ENCODE peak calls at places on chromosomes 6 and 20, in six cellular contexts. N is osteoblast, F is Peyer's patch, U is cardiac muscle cell, S is aorta, R is colonic mucosa. Y is an unnamed sample.

GRCh38 chr6:75791881-75792280 is 42.8 kb downstream of the MYO6 start:
- DNase-seq in N (no peak), F (no peak), U (no peak), S (no peak), R (no peak), Y (no peak)

GRCh38 chr6:44717431-44717830 is 329.9 kb downstream of the CDC5L start:
- DNase-seq in N (no peak), F (no peak), U (no peak), S (no peak), R (no peak), Y (no peak)

GRCh38 chr6:8875986-8876385 is 440.6 kb upstream of the SLC35B3 start:
- DNase-seq in N (no peak), F (no peak), U (no peak), S (no peak), R (no peak), Y (no peak)

GRCh38 chr6:158785036-158785435 is 34.1 kb downstream of the EZR start:
- DNase-seq in N (no peak), F (peak), U (no peak), S (no peak), R (no peak), Y (no peak)

GRCh38 chr6:84013931-84014330 is 19.6 kb upstream of the MRAP2 start:
- DNase-seq in N (no peak), F (no peak), U (no peak), S (no peak), R (no peak), Y (no peak)

GRCh38 chr6:135451617-135452190 is 45.8 kb downstream of the AHI1 start:
- DNase-seq in N (peak), F (no peak), U (peak), S (no peak), R (no peak), Y (peak)

GRCh38 chr6:146127447-146128215 is 98.8 kb downstream of the GRM1 start:
- DNase-seq in N (no peak), F (no peak), U (no peak), S (no peak), R (no peak), Y (no peak)

GRCh38 chr6:130129781-130130246 is 92.9 kb downstream of the SAMD3 start:
- DNase-seq in N (no peak), F (no peak), U (no peak), S (no peak), R (no peak), Y (no peak)

GRCh38 chr20:38450412-38450975 is 15.4 kb upstream of the SNHG17 start:
- DNase-seq in N (peak), F (no peak), U (no peak), S (peak), R (no peak), Y (no peak)

GRCh38 chr20:51661609-51662178 is 106.5 kb downstream of the ATP9A start:
- DNase-seq in N (peak), F (no peak), U (no peak), S (no peak), R (no peak), Y (no peak)

GRCh38 chr6:492816-493414 is 101.4 kb downstream of the IRF4 start:
- DNase-seq in N (no peak), F (no peak), U (no peak), S (no peak), R (no peak), Y (no peak)

GRCh38 chr6:108643184-108643583 is 82.5 kb downstream of the FOXO3 start:
- DNase-seq in N (no peak), F (no peak), U (no peak), S (no peak), R (no peak), Y (no peak)

GRCh38 chr20:17854307-17854903 is 114.2 kb downstream of the SNX5 start:
- DNase-seq in N (peak), F (peak), U (peak), S (peak), R (peak), Y (no peak)

GRCh38 chr20:38473353-38473795 is 731 bp downstream of the RALGAPB start:
- DNase-seq in N (no peak), F (no peak), U (peak), S (no peak), R (no peak), Y (no peak)

GRCh38 chr6:117399924-117400323 is 25.8 kb downstream of the ROS1 start:
- DNase-seq in N (peak), F (no peak), U (no peak), S (no peak), R (no peak), Y (no peak)

GRCh38 chr6:44250718-44251123 is 3.8 kb downstream of the HSP90AB1 start:
- DNase-seq in N (peak), F (no peak), U (no peak), S (no peak), R (no peak), Y (no peak)

GRCh38 chr20:39429716-39430115 is 467.6 kb downstream of the DHX35 start:
- DNase-seq in N (no peak), F (no peak), U (peak), S (no peak), R (no peak), Y (no peak)

GRCh38 chr20:47973519-47974233 is 188.4 kb upstream of the SULF2 start:
- DNase-seq in N (no peak), F (no peak), U (no peak), S (no peak), R (no peak), Y (no peak)

GRCh38 chr6:2971420-2972218 is at the start of gene SERPINB6:
- DNase-seq in N (peak), F (peak), U (peak), S (peak), R (peak), Y (no peak)

GRCh38 chr20:3679749-3680700 is 1.8 kb downstream of the ADAM33 start:
- DNase-seq in N (peak), F (peak), U (no peak), S (peak), R (peak), Y (no peak)

GRCh38 chr6:125363360-125364121 is 61.8 kb upstream of the HDDC2 start:
- DNase-seq in N (peak), F (peak), U (peak), S (peak), R (no peak), Y (no peak)

GRCh38 chr6:43308101-43308989 is at the start of gene CRIP3:
- DNase-seq in N (peak), F (peak), U (peak), S (peak), R (peak), Y (no peak)

GRCh38 chr20:18416478-18416877 is 50.4 kb downstream of the DZANK1 start:
- DNase-seq in N (no peak), F (no peak), U (no peak), S (no peak), R (no peak), Y (no peak)

GRCh38 chr6:154370545-154370944 is 13.9 kb upstream of the IPCEF1 start:
- DNase-seq in N (no peak), F (no peak), U (peak), S (no peak), R (no peak), Y (no peak)

GRCh38 chr6:115396112-115396906 is 664.4 kb downstream of the FRK start:
- DNase-seq in N (no peak), F (no peak), U (no peak), S (no peak), R (no peak), Y (no peak)

GRCh38 chr6:47248446-47248845 is 61.3 kb downstream of the TNFRSF21 start:
- DNase-seq in N (no peak), F (no peak), U (peak), S (no peak), R (no peak), Y (no peak)

GRCh38 chr20:48791014-48791413 is 36.8 kb downstream of the PREX1 start:
- DNase-seq in N (peak), F (no peak), U (no peak), S (no peak), R (no peak), Y (no peak)

GRCh38 chr20:17925300-17925939 is 43.2 kb downstream of the SNX5 start:
- DNase-seq in N (peak), F (peak), U (no peak), S (no peak), R (peak), Y (no peak)

DNA sequence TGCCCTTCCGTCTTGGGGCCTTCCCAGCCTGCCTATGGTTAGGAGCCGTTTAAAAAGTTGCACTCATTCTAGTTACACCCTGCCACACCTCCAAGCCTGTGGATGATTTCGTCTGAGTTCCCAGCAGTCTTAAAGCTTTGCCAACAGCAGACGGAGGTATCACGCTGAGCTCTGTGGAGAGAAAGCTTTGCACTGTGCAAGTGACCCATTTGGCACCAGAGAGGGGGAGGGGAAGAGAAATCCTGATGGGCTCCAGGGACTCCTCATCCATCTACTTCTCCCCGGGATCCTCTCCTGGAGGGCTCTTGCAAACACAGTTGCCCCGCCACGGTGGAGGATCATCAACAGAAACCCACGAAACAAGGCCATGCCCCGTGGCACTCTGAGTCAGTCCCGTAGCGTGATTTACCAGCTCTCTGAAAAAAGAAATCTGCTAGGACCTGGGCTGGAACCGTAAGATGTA is 98.8 kb upstream of the CITED2 start:
- DNase-seq in N (peak), F (no peak), U (no peak), S (no peak), R (no peak), Y (peak)
- H3K27ac ChIP-seq in N (no peak), F (peak), U (peak), S (peak), R (no peak), Y (peak)

GRCh38 chr20:53896041-53896440 is 174.4 kb downstream of the BCAS1 start:
- DNase-seq in N (no peak), F (no peak), U (no peak), S (no peak), R (no peak), Y (no peak)
- H3K27ac ChIP-seq in N (no peak), F (no peak), U (no peak), S (no peak), R (no peak), Y (no peak)

GRCh38 chr6:162852810-162853577 is 125.2 kb downstream of the PACRG start:
- DNase-seq in N (peak), F (no peak), U (peak), S (no peak), R (no peak), Y (no peak)

GRCh38 chr6:162857321-162857720 is 129.5 kb downstream of the PACRG start:
- DNase-seq in N (no peak), F (no peak), U (no peak), S (no peak), R (no peak), Y (no peak)

GRCh38 chr6:162854228-162854627 is 126.5 kb downstream of the PACRG start:
- DNase-seq in N (no peak), F (no peak), U (no peak), S (no peak), R (no peak), Y (no peak)

GRCh38 chr6:162854734-162855191 is 127.0 kb downstream of the PACRG start:
- DNase-seq in N (no peak), F (no peak), U (peak), S (no peak), R (no peak), Y (no peak)

DNA sequence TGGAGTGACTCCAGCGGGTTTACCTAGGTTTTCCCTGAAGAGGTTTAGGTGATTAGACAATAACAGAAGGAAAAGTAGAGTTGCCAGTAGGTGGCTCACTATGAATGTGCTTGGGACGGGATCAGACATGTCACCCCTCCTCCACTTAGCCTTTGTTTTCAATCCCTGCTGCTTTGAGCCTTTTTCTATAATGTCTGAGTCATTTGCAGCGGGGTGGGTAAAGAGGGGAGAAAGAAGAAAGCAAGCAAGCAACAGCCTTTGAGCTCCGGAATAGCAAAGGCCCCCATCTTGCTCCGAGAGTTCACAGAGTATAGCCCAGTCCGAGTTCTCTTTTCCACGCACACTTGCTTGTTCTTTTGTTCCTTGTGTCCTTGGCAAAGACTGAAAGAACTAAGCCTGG is 129.1 kb downstream of the PACRG start:
- DNase-seq in N (peak), F (no peak), U (peak), S (no peak), R (no peak), Y (no peak)
- H3K27ac ChIP-seq in N (no peak), F (no peak), U (peak), S (no peak), R (no peak), Y (no peak)

DNA sequence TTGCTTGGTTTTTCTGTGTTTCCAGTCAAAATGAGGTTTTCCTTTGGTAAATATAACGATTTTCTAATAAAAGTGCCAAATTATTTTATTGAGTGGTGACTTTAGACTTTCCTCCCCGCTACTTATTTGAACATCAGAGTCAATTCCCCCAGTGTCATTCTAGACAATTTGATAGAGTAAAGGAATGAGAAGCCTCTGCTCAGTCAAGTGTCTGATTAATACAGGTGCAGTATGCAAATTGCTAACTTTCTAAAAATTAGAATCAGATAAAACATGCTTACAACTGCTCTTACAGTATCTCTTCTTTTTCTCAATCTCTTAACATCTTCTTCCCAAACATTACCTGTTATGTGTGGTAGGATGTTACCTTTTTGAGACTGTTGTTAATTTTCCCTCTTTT is 148.7 kb downstream of the CD83 start:
- DNase-seq in N (no peak), F (no peak), U (no peak), S (no peak), R (no peak), Y (no peak)
- H3K27ac ChIP-seq in N (no peak), F (no peak), U (no peak), S (no peak), R (no peak), Y (no peak)

GRCh38 chr6:138196142-138196738 is 22.1 kb downstream of the PBOV1 start:
- DNase-seq in N (no peak), F (no peak), U (no peak), S (no peak), R (no peak), Y (no peak)
- H3K27ac ChIP-seq in N (no peak), F (no peak), U (no peak), S (no peak), R (no peak), Y (no peak)

GRCh38 chr6:26273673-26274595 is 91.1 kb upstream of the BTN3A2 start:
- DNase-seq in N (peak), F (no peak), U (no peak), S (no peak), R (no peak), Y (no peak)
- H3K27ac ChIP-seq in N (peak), F (peak), U (peak), S (peak), R (peak), Y (no peak)

GRCh38 chr20:11468880-11469279 is 448.8 kb upstream of the BTBD3 start:
- DNase-seq in N (no peak), F (no peak), U (no peak), S (no peak), R (no peak), Y (no peak)

GRCh38 chr20:11469795-11470495 is 447.7 kb upstream of the BTBD3 start:
- DNase-seq in N (no peak), F (no peak), U (no peak), S (no peak), R (no peak), Y (no peak)

DNA sequence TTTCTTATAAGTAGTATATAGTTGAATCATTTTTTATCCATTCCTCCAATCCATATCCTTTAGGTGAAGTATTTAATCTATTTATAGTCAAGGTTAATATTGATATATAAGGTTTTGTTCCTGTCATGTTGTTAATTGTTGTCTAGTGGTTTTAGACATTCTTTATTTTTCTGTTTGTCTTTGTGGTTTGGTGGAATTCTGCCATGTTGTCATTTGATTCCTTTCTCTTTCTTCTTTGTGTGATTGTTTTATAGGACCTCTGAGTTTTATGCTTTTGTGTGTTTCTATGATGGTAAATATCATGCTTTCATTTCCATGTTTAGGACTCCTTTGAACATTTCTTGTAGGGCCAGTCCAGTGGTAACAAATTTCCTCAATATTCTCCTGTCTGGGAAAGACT is 450.3 kb upstream of the BTBD3 start:
- DNase-seq in N (no peak), F (no peak), U (no peak), S (no peak), R (no peak), Y (no peak)
- H3K27ac ChIP-seq in N (no peak), F (no peak), U (no peak), S (no peak), R (no peak), Y (no peak)

DNA sequence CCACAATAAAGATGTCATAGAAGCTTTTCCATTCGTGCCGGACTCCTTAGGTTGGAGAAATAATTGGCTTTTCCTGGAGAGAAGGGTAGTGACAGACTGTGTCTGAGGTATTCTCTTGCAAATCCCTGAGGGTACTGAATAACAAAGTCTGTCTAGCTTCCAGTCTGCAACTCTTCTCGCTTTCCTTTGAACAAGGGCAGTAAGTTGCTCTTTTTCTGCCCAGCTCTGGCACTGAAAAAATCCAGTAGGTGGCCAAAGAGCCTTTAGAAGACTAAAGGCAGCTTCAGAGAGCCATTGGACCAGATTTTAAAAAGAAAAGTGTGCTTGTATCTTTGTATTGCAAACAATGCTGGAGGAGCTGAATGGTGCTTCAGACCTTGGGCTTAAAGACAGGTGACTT is 20.7 kb upstream of the RREB1 start:
- DNase-seq in N (no peak), F (no peak), U (no peak), S (no peak), R (no peak), Y (no peak)
- H3K27ac ChIP-seq in N (peak), F (peak), U (no peak), S (no peak), R (peak), Y (peak)

Y was measured in SK-N-MC.